ENCODE peak calls at places on chromosomes 4 and X, in four cellular contexts. X is fibroblast of lung; V is CD4-positive, alpha-beta T cell; M is IMR-90. E is an unnamed sample.
A peak's percentile ranks its signal among the peaks of the same experiment; 100 is the strongest.

GRCh38 chr4:4427886-4428285 is 41.0 kb downstream of the NSG1 start:
- DNase-seq in X (peak; percentile 3), M (no peak), V (no peak), E (no peak)

GRCh38 chr4:139835006-139835405 is 169.4 kb downstream of the MGST2 start:
- DNase-seq in X (no peak), M (peak; percentile 6), V (no peak), E (no peak)

GRCh38 chr4:22410645-22411247 is 105.1 kb downstream of the ADGRA3 start:
- DNase-seq in X (no peak), M (peak; percentile 33), V (no peak), E (no peak)

GRCh38 chr4:74413265-74413664 is 31.7 kb upstream of the AREG start:
- DNase-seq in X (no peak), M (no peak), V (no peak), E (no peak)

GRCh38 chr4:90798948-90799347 is 671.8 kb downstream of the CCSER1 start:
- DNase-seq in X (no peak), V (no peak), M (no peak), E (no peak)

GRCh38 chr4:76688737-76689078 is 209.2 kb downstream of the SOWAHB start:
- DNase-seq in M (peak; percentile 38), X (peak; percentile 66), V (no peak), E (no peak)

GRCh38 chrX:120251471-120252011 is 929 bp downstream of the ZBTB33 start:
- DNase-seq in V (peak; percentile 0), X (peak; percentile 25), M (peak; percentile 18), E (no peak)

GRCh38 chr4:14264437-14264836 is 636.9 kb upstream of the BOD1L1 start:
- DNase-seq in X (no peak), V (no peak), M (peak; percentile 10), E (no peak)

GRCh38 chrX:53160297-53160983 is 64.6 kb downstream of the KDM5C start:
- DNase-seq in X (peak; percentile 3), V (no peak), M (no peak), E (no peak)

DNA sequence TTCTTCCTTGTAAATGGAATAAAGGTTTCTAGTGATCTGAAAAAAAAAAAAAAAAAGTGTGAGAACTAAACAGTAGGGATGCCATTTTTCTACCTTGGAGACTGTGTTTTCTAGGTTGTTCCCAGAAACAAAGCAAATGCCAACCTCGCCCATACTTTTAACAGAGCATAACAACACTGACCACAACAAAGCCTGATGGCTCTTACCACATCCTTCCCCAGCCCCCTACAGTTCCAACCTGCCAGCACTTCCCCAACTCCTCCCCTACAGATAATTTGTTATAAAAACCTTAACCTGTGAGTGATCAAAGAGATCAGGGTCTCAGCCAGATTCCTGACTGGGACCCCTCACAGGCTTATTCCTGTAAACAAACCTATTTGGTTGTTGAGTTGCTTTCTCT is 940.0 kb downstream of the SH3BGRL start:
- DNase-seq in M (no peak), X (no peak), V (no peak), E (no peak)
- H3K9me3 ChIP-seq in M (no peaks in the 10 kb centered on the region), X (no peaks in the 10 kb centered on the region), V (no peaks in the 10 kb centered on the region), E (no peaks in the 10 kb centered on the region)

GRCh38 chr4:236028-236427 is 69.2 kb downstream of the ZNF732 start:
- DNase-seq in V (no peak), X (no peak), M (no peak), E (no peak)
- H3K9me3 ChIP-seq in V (no peaks in the 10 kb centered on the region), X (no peaks in the 10 kb centered on the region), M (peaks cover 21% of the 10 kb centered on the region), E (no peaks in the 10 kb centered on the region)

GRCh38 chr4:62548765-62549164 is 1348.6 kb downstream of the ADGRL3 start:
- DNase-seq in X (no peak), M (no peak), V (no peak), E (no peak)

GRCh38 chr4:62544428-62544827 is 1344.3 kb downstream of the ADGRL3 start:
- DNase-seq in V (no peak), X (peak; percentile 6), M (no peak), E (no peak)

GRCh38 chr4:62550106-62550505 is 1350.0 kb downstream of the ADGRL3 start:
- DNase-seq in M (no peak), V (no peak), X (no peak), E (no peak)

GRCh38 chr4:62548108-62548524 is 1348.0 kb downstream of the ADGRL3 start:
- DNase-seq in M (no peak), V (no peak), X (no peak), E (no peak)

GRCh38 chr4:62549601-62550000 is 1349.5 kb downstream of the ADGRL3 start:
- DNase-seq in V (no peak), M (no peak), X (no peak), E (no peak)
- H3K9me3 ChIP-seq in V (no peaks in the 10 kb centered on the region), M (no peaks in the 10 kb centered on the region), X (no peaks in the 10 kb centered on the region), E (no peaks in the 10 kb centered on the region)

GRCh38 chr4:478373-478772 is 20.6 kb downstream of the ZNF721 start:
- DNase-seq in V (no peak), X (peak; percentile 57), M (peak; percentile 44), E (no peak)
- H3K9me3 ChIP-seq in V (peaks cover 75% of the 10 kb centered on the region), X (no peaks in the 10 kb centered on the region), M (peaks cover 16% of the 10 kb centered on the region), E (peaks cover 38% of the 10 kb centered on the region)

GRCh38 chr4:92251711-92252110 is 52.1 kb upstream of the GRID2 start:
- DNase-seq in V (no peak), X (no peak), M (no peak), E (no peak)
- H3K9me3 ChIP-seq in V (no peaks in the 10 kb centered on the region), X (no peaks in the 10 kb centered on the region), M (peaks cover 2% of the 10 kb centered on the region), E (no peaks in the 10 kb centered on the region)

GRCh38 chrX:132738951-132739350 is 219.5 kb downstream of the HS6ST2 start:
- DNase-seq in X (no peak), M (no peak), V (no peak), E (no peak)
- H3K9me3 ChIP-seq in X (no peaks in the 10 kb centered on the region), M (no peaks in the 10 kb centered on the region), V (no peaks in the 10 kb centered on the region), E (no peaks in the 10 kb centered on the region)

GRCh38 chrX:151870603-151871002 is 42.1 kb upstream of the MAGEA4 start:
- DNase-seq in M (peak; percentile 56), X (peak; percentile 93), V (no peak), E (no peak)

GRCh38 chrX:151875270-151876026 is 37.2 kb upstream of the MAGEA4 start:
- DNase-seq in X (no peak), M (no peak), V (no peak), E (no peak)

GRCh38 chrX:151871244-151871643 is 41.4 kb upstream of the MAGEA4 start:
- DNase-seq in V (no peak), M (peak; percentile 52), X (peak; percentile 94), E (no peak)

GRCh38 chrX:151878574-151878973 is 34.1 kb upstream of the MAGEA4 start:
- DNase-seq in V (no peak), M (no peak), X (no peak), E (no peak)

GRCh38 chrX:151873096-151873495 is 39.6 kb upstream of the MAGEA4 start:
- DNase-seq in V (no peak), X (peak; percentile 45), M (no peak), E (no peak)
- H3K9me3 ChIP-seq in V (no peaks in the 10 kb centered on the region), X (no peaks in the 10 kb centered on the region), M (peaks cover 2% of the 10 kb centered on the region), E (no peaks in the 10 kb centered on the region)

GRCh38 chrX:70494441-70494840 is 49.8 kb downstream of the DLG3 start:
- DNase-seq in V (no peak), M (peak; percentile 20), X (no peak), E (no peak)
- H3K9me3 ChIP-seq in V (no peaks in the 10 kb centered on the region), M (no peaks in the 10 kb centered on the region), X (no peaks in the 10 kb centered on the region), E (no peaks in the 10 kb centered on the region)

GRCh38 chrX:13590914-13591313 is 21.5 kb downstream of the EGFL6 start:
- DNase-seq in X (no peak), M (no peak), V (no peak), E (no peak)
- H3K9me3 ChIP-seq in X (no peaks in the 10 kb centered on the region), M (no peaks in the 10 kb centered on the region), V (no peaks in the 10 kb centered on the region), E (peaks cover 7% of the 10 kb centered on the region)

E was measured in T-helper 17 cell.